ENCODE peak calls at places on chromosomes 4 and X, in nine cellular contexts. P is cardiac muscle cell; Z is effector memory CD4-positive, alpha-beta T cell; E is CD8-positive, alpha-beta T cell; W is neural progenitor cell; X is hepatocyte; C is IMR-90; L is CD8-positive, alpha-beta memory T cell; M is colonic mucosa. A is an unnamed sample. For H3K4me1, the result is how much of the 10 kb centered on the place peaks cover.

GRCh38 chrX:46400530-46400929 is 144.7 kb downstream of the ZNF674 start:
- DNase-seq in P (no peak), Z (no peak), E (no peak), W (no peak), X (no peak), C (no peak), L (no peak), M (no peak), A (no peak)

GRCh38 chrX:2572740-2573139 is 72.0 kb upstream of the DHRSX start:
- DNase-seq in P (no peak), Z (no peak), E (no peak), W (peak), X (no peak), C (no peak), L (no peak), M (no peak), A (no peak)

GRCh38 chr4:2047031-2047660 is 12.0 kb upstream of the NAT8L start:
- DNase-seq in P (no peak), Z (no peak), E (no peak), W (no peak), X (no peak), C (no peak), L (no peak), M (no peak), A (no peak)

GRCh38 chr4:109996531-109996930 is 83.8 kb downstream of the EGF start:
- DNase-seq in P (no peak), Z (no peak), E (no peak), W (no peak), X (no peak), C (no peak), L (no peak), M (no peak), A (no peak)

GRCh38 chr4:176981074-176981473 is 188.4 kb upstream of the VEGFC start:
- DNase-seq in P (no peak), Z (no peak), E (no peak), W (no peak), X (no peak), C (no peak), L (no peak), M (no peak), A (no peak)

GRCh38 chr4:144627663-144628076 is 18.3 kb upstream of the HHIP start:
- DNase-seq in P (peak), Z (no peak), E (no peak), W (no peak), X (peak), C (peak), L (no peak), M (no peak), A (no peak)

GRCh38 chr4:48831532-48832015 is 686 bp downstream of the OCIAD1 start:
- DNase-seq in P (no peak), Z (no peak), E (no peak), W (no peak), X (no peak), C (peak), L (no peak), M (no peak), A (no peak)

GRCh38 chr4:2501034-2501594 is 32.2 kb downstream of the RNF4 start:
- DNase-seq in P (no peak), Z (no peak), E (no peak), W (no peak), X (no peak), C (no peak), L (no peak), M (no peak), A (no peak)

GRCh38 chr4:94457692-94458106 is 6.0 kb downstream of the PDLIM5 start:
- DNase-seq in P (peak), Z (no peak), E (no peak), W (peak), X (no peak), C (no peak), L (no peak), M (no peak), A (peak)

GRCh38 chr4:25112349-25113008 is 47.8 kb downstream of the SEPSECS start:
- DNase-seq in P (no peak), Z (no peak), E (no peak), W (no peak), X (no peak), C (no peak), L (no peak), M (no peak), A (no peak)

GRCh38 chr4:122879001-122879400 is 43.4 kb downstream of the NUDT6 start:
- DNase-seq in P (no peak), Z (no peak), E (no peak), W (no peak), X (no peak), C (no peak), L (no peak), M (no peak), A (no peak)

GRCh38 chr4:14247767-14248166 is 620.2 kb upstream of the BOD1L1 start:
- DNase-seq in P (no peak), Z (no peak), E (no peak), W (peak), X (no peak), C (no peak), L (no peak), M (no peak), A (no peak)

GRCh38 chrX:1679238-1679637 is 64.4 kb downstream of the ASMT start:
- DNase-seq in P (no peak), Z (peak), E (no peak), W (no peak), X (no peak), C (no peak), L (no peak), M (no peak), A (no peak)

GRCh38 chr4:31467781-31468180 is 747.6 kb downstream of the PCDH7 start:
- DNase-seq in P (peak), Z (no peak), E (no peak), W (no peak), X (no peak), C (no peak), L (no peak), M (no peak), A (no peak)

GRCh38 chrX:133053854-133054565 is 42.9 kb downstream of the USP26 start:
- DNase-seq in P (no peak), Z (no peak), E (no peak), W (peak), X (no peak), C (no peak), L (no peak), M (no peak), A (no peak)

GRCh38 chr4:150250293-150250997 is 172.2 kb downstream of the DCLK2 start:
- DNase-seq in P (no peak), Z (no peak), E (no peak), W (no peak), X (no peak), C (no peak), L (no peak), M (no peak), A (no peak)

GRCh38 chrX:39911278-39911897 is 186.4 kb downstream of the BCOR start:
- DNase-seq in P (no peak), Z (no peak), E (no peak), W (no peak), X (no peak), C (no peak), L (no peak), M (no peak), A (no peak)

GRCh38 chr4:182453830-182454229 is 210.6 kb downstream of the TENM3 start:
- DNase-seq in P (no peak), Z (no peak), E (no peak), W (peak), X (no peak), C (no peak), L (no peak), M (no peak), A (no peak)

GRCh38 chrX:2500091-2500680 is 590 bp downstream of the DHRSX start:
- DNase-seq in P (peak), Z (no peak), E (no peak), W (peak), X (peak), C (peak), L (peak), M (peak), A (peak)

GRCh38 chr4:48350871-48351270 is 9.5 kb downstream of the SLAIN2 start:
- DNase-seq in P (no peak), Z (no peak), E (no peak), W (no peak), X (no peak), C (no peak), L (no peak), M (no peak), A (no peak)

GRCh38 chrX:1883772-1884171 is 268.9 kb downstream of the ASMT start:
- DNase-seq in P (peak), Z (no peak), E (no peak), W (no peak), X (peak), C (no peak), L (no peak), M (no peak), A (no peak)

GRCh38 chr4:121181493-121181892 is 17.4 kb upstream of the TNIP3 start:
- DNase-seq in P (no peak), Z (no peak), E (no peak), W (no peak), X (no peak), C (no peak), L (no peak), M (no peak), A (no peak)

GRCh38 chr4:24104173-24104572 is 214.3 kb upstream of the PPARGC1A start:
- DNase-seq in P (peak), Z (no peak), E (no peak), W (no peak), X (no peak), C (peak), L (no peak), M (no peak), A (peak)

GRCh38 chrX:119622356-119623232 is 16.4 kb upstream of the NKRF start:
- DNase-seq in P (peak), Z (no peak), E (no peak), W (no peak), X (peak), C (peak), L (no peak), M (peak), A (peak)

GRCh38 chr4:92232566-92232965 is 71.2 kb upstream of the GRID2 start:
- DNase-seq in P (no peak), Z (no peak), E (no peak), W (no peak), X (no peak), C (peak), L (no peak), M (no peak), A (no peak)

GRCh38 chr4:92236907-92237306 is 66.9 kb upstream of the GRID2 start:
- DNase-seq in P (peak), Z (no peak), E (no peak), W (no peak), X (no peak), C (peak), L (no peak), M (no peak), A (no peak)

GRCh38 chr4:92237559-92237958 is 66.2 kb upstream of the GRID2 start:
- DNase-seq in P (no peak), Z (no peak), E (no peak), W (no peak), X (no peak), C (no peak), L (no peak), M (no peak), A (no peak)

GRCh38 chr4:92235741-92236140 is 68.0 kb upstream of the GRID2 start:
- DNase-seq in P (peak), Z (no peak), E (no peak), W (no peak), X (no peak), C (peak), L (no peak), M (no peak), A (no peak)

DNA sequence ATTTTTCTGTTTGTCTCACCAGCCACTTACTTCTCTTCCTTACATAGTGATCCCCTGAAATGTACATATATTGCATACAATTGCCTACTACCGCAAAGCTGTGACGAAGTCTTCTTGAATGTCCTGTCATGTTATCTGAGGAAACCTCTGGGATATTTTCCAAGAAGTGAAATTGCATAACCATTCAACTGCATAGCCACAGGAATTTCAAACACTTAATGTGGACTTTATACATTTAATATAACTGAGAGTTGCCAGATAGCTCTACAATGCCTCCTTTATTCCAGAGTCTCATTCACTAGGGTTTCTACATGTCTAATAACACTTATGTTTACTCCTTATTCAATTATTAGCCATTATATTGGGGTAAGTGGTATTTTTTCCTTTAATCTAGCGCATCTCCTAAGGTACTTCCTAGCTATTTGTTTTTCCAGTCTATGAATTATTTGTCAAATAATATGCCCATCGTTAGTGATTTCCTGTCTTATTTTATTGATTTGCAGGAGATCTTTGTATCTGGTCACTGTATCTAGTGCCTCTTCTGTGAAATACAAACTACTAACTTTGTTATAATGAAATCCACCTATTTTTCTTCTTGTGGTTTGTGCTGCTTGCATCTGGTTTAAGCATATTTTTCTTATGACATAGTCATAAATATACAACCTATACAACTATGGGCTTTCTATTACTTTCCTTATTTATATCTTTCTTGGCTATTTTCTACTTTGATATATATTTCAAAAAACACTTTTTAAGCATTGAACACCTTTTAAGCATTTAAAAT is 69.2 kb upstream of the GRID2 start:
- DNase-seq in P (peak), Z (no peak), E (no peak), W (no peak), X (peak), C (peak), L (no peak), M (no peak), A (no peak)
- H3K4me3 ChIP-seq in P (no peak), Z (no peak), E (no peak), W (no peak), X (no peak), C (no peak), L (no peak), M (no peak), A (no peak)

GRCh38 chr4:99722662-99723061 is 65.0 kb upstream of the C4orf54 start:
- DNase-seq in P (peak), Z (no peak), E (no peak), W (no peak), X (peak), C (peak), L (no peak), M (no peak), A (no peak)

GRCh38 chr4:99723555-99724450 is 66.2 kb upstream of the C4orf54 start:
- DNase-seq in P (peak), Z (no peak), E (no peak), W (no peak), X (peak), C (peak), L (no peak), M (peak), A (peak)

GRCh38 chr4:99720206-99720605 is 62.6 kb upstream of the C4orf54 start:
- DNase-seq in P (no peak), Z (no peak), E (no peak), W (peak), X (no peak), C (no peak), L (no peak), M (no peak), A (no peak)

GRCh38 chr4:99722006-99722405 is 64.4 kb upstream of the C4orf54 start:
- DNase-seq in P (no peak), Z (no peak), E (no peak), W (no peak), X (no peak), C (no peak), L (no peak), M (no peak), A (no peak)
- H3K27ac ChIP-seq in P (peak), Z (no peak), E (no peak), W (no peak), X (peak), C (no peak), L (no peak), M (no peak), A (peak)

DNA sequence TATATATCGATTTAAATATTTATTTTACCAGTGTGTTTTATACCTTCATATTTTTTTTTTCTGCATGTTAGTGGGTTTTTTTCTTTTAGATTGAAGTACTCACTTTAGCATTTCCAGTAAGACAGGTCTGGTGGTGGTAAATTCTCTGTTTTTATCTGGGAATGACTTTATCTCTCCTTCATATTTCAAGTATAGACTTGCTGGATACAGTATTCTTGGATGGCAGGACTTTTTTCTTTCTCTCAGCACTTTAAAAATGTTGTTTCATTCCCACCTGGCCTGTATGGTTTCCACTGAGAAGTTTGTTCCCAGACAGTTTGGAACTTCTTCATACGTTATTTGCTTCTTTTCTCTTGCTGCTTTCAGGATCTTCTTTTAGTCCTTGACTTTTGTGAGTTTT is 86.1 kb downstream of the FMR1NB start:
- DNase-seq in P (no peak), Z (no peak), E (no peak), W (no peak), X (no peak), C (no peak), L (no peak), M (no peak), A (no peak)
- H3K4me1 ChIP-seq in P (under half), Z (under half), E (under half), W (under half), X (under half), C (under half), L (under half), M (under half), A (under half)

GRCh38 chrX:71282514-71283408 is 674 bp upstream of the NONO start:
- DNase-seq in P (no peak), Z (peak), E (peak), W (peak), X (peak), C (peak), L (peak), M (no peak), A (no peak)
- H3K4me3 ChIP-seq in P (peak), Z (peak), E (peak), W (peak), X (no peak), C (peak), L (peak), M (peak), A (peak)

GRCh38 chr4:56757821-56758400 is 63.6 kb downstream of the SPINK2 start:
- DNase-seq in P (peak), Z (peak), E (peak), W (peak), X (peak), C (peak), L (peak), M (peak), A (no peak)
- H3K27ac ChIP-seq in P (no peak), Z (peak), E (peak), W (no peak), X (peak), C (peak), L (peak), M (peak), A (peak)

GRCh38 chr4:168884251-168885124 is 125.6 kb downstream of the CBR4 start:
- DNase-seq in P (no peak), Z (no peak), E (no peak), W (no peak), X (no peak), C (no peak), L (no peak), M (no peak), A (no peak)
- H3K4me1 ChIP-seq in P (under half), Z (under half), E (under half), W (under half), X (under half), C (under half), L (under half), M (under half), A (half or more)